ENCODE peak calls at places on chromosomes 11 and 22, in nine cellular contexts. N is right cardiac atrium, G is A549, W is Karpas-422, V is K562, Y is ascending aorta, X is H1, J is thoracic aorta, D is right lobe of liver. T is an unnamed sample.

GRCh38 chr11:111878385-111878765 is 590 bp downstream of the FDXACB1 start:
- DNase-seq in N (no peak), G (peak; percentile 5), W (no peak), V (no peak), Y (no peak), X (no peak), J (no peak), D (no peak), T (no peak)

GRCh38 chr22:43213066-43213465 is 26.1 kb upstream of the TTLL12 start:
- DNase-seq in N (no peak), G (no peak), W (no peak), V (peak; percentile 48), Y (no peak), X (no peak), J (no peak), D (no peak), T (no peak)

GRCh38 chr11:27672836-27673464 is 27.3 kb downstream of the BDNF start:
- DNase-seq in N (no peak), G (no peak), W (no peak), V (no peak), Y (no peak), X (no peak), J (no peak), D (no peak), T (no peak)

GRCh38 chr11:124219126-124219525 is 21.8 kb upstream of the OR8G1 start:
- DNase-seq in N (no peak), G (no peak), W (no peak), V (no peak), Y (no peak), X (no peak), J (no peak), D (no peak), T (no peak)

GRCh38 chr11:132405728-132406127 is 1035.3 kb downstream of the NTM start:
- DNase-seq in N (no peak), G (no peak), W (no peak), V (no peak), Y (no peak), X (peak; percentile 62), J (no peak), D (no peak), T (no peak)

GRCh38 chr11:95563173-95563572 is 226.4 kb downstream of the FAM76B start:
- DNase-seq in N (no peak), G (no peak), W (no peak), V (no peak), Y (no peak), X (no peak), J (no peak), D (no peak), T (no peak)

GRCh38 chr11:61718613-61719302 is 33.7 kb upstream of the MYRF start:
- DNase-seq in N (peak; percentile 83), G (no peak), W (no peak), V (peak; percentile 25), Y (no peak), X (no peak), J (no peak), D (no peak), T (peak; percentile 16)

GRCh38 chr11:12123177-12123576 is 12.8 kb downstream of the MICAL2 start:
- DNase-seq in N (no peak), G (no peak), W (no peak), V (no peak), Y (no peak), X (no peak), J (no peak), D (no peak), T (no peak)

GRCh38 chr11:61082931-61083531 is 19.3 kb upstream of the CD5 start:
- DNase-seq in N (no peak), G (no peak), W (no peak), V (no peak), Y (no peak), X (no peak), J (no peak), D (no peak), T (no peak)

GRCh38 chr22:41308054-41308453 is 6.7 kb downstream of the ZC3H7B start:
- DNase-seq in N (no peak), G (no peak), W (no peak), V (peak; percentile 39), Y (no peak), X (no peak), J (no peak), D (no peak), T (no peak)

GRCh38 chr22:41310336-41310735 is 9.0 kb downstream of the ZC3H7B start:
- DNase-seq in N (no peak), G (no peak), W (no peak), V (no peak), Y (no peak), X (no peak), J (no peak), D (no peak), T (no peak)

GRCh38 chr22:41308544-41308947 is 7.2 kb downstream of the ZC3H7B start:
- DNase-seq in N (no peak), G (no peak), W (no peak), V (peak; percentile 40), Y (no peak), X (no peak), J (no peak), D (peak; percentile 92), T (no peak)

GRCh38 chr22:41314821-41315220 is 13.5 kb downstream of the ZC3H7B start:
- DNase-seq in N (no peak), G (no peak), W (no peak), V (no peak), Y (no peak), X (no peak), J (no peak), D (no peak), T (no peak)

GRCh38 chr22:41311487-41311886 is 10.2 kb downstream of the ZC3H7B start:
- DNase-seq in N (no peak), G (no peak), W (no peak), V (peak; percentile 72), Y (no peak), X (no peak), J (no peak), D (no peak), T (no peak)
- H3K27ac ChIP-seq in N (no peak overlapping the region), G (no peak overlapping the region), W (no peak overlapping the region), V (peak overlapping the region; percentile 54), Y (no peak overlapping the region), X (no peak overlapping the region), J (no peak overlapping the region), D (no peak overlapping the region), T (no peak overlapping the region)

DNA sequence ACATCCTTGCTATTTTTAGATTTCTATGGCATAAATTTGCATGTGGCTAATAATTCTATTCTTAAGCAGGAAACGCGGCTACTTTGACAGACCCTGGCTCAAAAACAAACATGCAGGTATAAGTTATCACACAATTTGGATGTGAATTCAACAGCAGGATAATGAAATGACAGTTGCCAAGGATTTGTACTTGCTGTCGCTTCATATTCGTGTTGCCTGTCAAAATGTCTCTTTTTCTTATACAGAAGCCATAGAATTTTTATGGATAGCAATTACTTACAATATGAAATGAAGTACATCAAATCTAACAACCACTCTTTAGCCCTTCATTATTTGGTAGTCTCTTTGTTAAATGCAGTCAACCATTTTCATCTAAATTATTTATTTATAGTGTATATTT is 46.4 kb downstream of the DCDC1 start:
- DNase-seq in N (no peak), G (no peak), W (no peak), V (no peak), Y (no peak), X (no peak), J (no peak), D (no peak), T (no peak)
- H3K27ac ChIP-seq in N (no peak overlapping the region), G (no peak overlapping the region), W (no peak overlapping the region), V (no peak overlapping the region), Y (no peak overlapping the region), X (no peak overlapping the region), J (no peak overlapping the region), D (no peak overlapping the region), T (no peak overlapping the region)

GRCh38 chr11:76614471-76615183 is 55.9 kb downstream of the LRRC32 start:
- DNase-seq in N (peak; percentile 89), G (no peak), W (no peak), V (no peak), Y (peak; percentile 87), X (no peak), J (peak; percentile 93), D (no peak), T (no peak)

GRCh38 chr11:76617553-76618265 is 52.8 kb downstream of the LRRC32 start:
- DNase-seq in N (peak; percentile 8), G (no peak), W (no peak), V (no peak), Y (no peak), X (no peak), J (no peak), D (no peak), T (no peak)

GRCh38 chr11:76616676-76617552 is 53.6 kb downstream of the LRRC32 start:
- DNase-seq in N (peak; percentile 40), G (no peak), W (no peak), V (no peak), Y (no peak), X (no peak), J (no peak), D (no peak), T (no peak)

GRCh38 chr11:76613901-76614300 is 56.6 kb downstream of the LRRC32 start:
- DNase-seq in N (peak; percentile 20), G (no peak), W (no peak), V (no peak), Y (no peak), X (no peak), J (no peak), D (no peak), T (no peak)

DNA sequence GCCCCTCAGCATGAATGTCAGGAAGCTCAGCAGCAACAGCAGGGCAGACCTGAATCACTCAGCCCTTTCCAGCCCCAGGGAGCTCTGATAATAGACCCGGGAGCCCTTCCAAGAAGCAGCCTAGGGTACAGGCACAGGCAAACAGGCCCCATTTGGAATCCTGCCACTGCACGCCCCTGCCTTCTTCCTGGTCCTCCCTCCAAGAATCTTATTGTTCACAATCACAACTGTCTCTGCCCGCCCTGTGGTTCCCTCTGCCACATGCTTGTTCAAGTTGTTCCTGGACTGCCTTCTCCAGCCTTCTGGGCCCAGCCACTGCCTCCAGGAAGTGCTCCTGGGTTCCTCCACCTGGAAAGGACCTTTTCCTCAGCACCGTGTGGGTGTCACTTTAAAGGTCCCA is 54.6 kb downstream of the LRRC32 start:
- DNase-seq in N (peak; percentile 93), G (no peak), W (no peak), V (no peak), Y (peak; percentile 52), X (no peak), J (peak; percentile 79), D (peak; percentile 65), T (no peak)
- H3K27ac ChIP-seq in N (peak overlapping the region; percentile 79), G (no peak overlapping the region), W (no peak overlapping the region), V (no peak overlapping the region), Y (peak overlapping the region; percentile 94), X (no peak overlapping the region), J (peak overlapping the region; percentile 90), D (no peak overlapping the region), T (no peak overlapping the region)

DNA sequence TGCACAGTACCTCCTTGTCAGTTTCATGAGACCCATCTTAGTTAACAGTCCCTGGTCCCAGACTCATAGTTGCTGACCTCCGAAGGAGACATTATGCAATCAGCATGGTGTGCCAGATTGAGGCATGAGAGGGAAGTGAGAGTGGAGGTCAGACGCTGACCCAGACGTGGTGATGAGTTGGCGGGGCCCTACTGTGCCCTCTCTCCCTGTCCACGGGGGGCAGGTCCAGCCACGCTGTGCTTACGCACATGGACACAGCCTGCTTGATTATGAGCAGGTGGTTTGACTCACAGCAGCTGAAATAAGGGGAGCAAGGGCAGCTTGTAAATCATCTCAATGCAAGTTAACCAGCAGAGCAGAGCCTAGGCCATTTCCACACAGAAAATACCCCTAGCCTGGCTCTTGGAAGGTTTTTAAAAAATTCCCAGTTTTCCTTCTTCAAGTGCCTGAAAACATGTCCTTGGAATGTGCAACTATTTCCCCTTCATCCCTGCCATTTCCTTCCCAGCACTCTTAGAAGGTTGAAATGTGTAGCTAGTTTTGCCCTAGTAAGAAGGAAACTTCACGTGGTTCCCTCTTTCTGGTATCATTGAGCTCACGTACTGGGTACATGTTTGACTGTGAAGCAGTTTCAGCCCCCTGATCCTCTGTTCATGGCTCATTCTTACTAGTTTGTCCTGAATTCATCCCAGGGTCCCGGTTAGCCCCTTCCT is 122.6 kb upstream of the SORL1-AS1 start:
- DNase-seq in N (peak; percentile 94), G (no peak), W (no peak), V (no peak), Y (peak; percentile 59), X (no peak), J (no peak), D (peak; percentile 89), T (peak; percentile 61)
- H3K27ac ChIP-seq in N (no peak overlapping the region), G (no peak overlapping the region), W (peak overlapping the region; percentile 64), V (no peak overlapping the region), Y (no peak overlapping the region), X (no peak overlapping the region), J (no peak overlapping the region), D (peak overlapping the region; percentile 77), T (peak overlapping the region; percentile 38)

T was measured in caudate nucleus.